ENCODE peak calls at places on chromosome 9, in ten cellular contexts. D is AG08396; R is activated CD8-positive, alpha-beta memory T cell treated with anti-CD3 and anti-CD28 coated beads, Interleukin-2, amount 50 U/mL, for 4 hours; Z is stimulated activated CD8-positive, alpha-beta memory T cell treated with anti-CD3 and anti-CD28 coated beads, Interleukin-2, amount 100 ng/mL, for 48 hours; V is NCI-H460; G is amygdala; I is stimulated activated naive CD8-positive, alpha-beta T cell treated with anti-CD3 and anti-CD28 coated beads, Interleukin-15, Interleukin-2, amounts not matched to agents 100 U/mL and 50 U/mL, for 24 hours; U is A549; L is activated naive CD8-positive, alpha-beta T cell treated with anti-CD3 and anti-CD28 coated beads for 36 hours; F is left ventricle myocardium superior. X is an unnamed sample.

GRCh38 chr9:17433526-17433925 is 145.3 kb upstream of the SH3GL2 start:
- DNase-seq in D (no peak), R (no peak), Z (no peak), V (no peak), G (no peak), I (no peak), U (no peak), L (no peak), F (no peak), X (no peak)

GRCh38 chr9:130934702-130935659 is 4.1 kb downstream of the FIBCD1 start:
- DNase-seq in D (no peak), R (no peak), Z (no peak), V (no peak), G (no peak), I (no peak), U (no peak), L (no peak), F (no peak), X (no peak)

GRCh38 chr9:15187589-15187988 is 119.4 kb downstream of the TTC39B start:
- DNase-seq in D (no peak), R (no peak), Z (no peak), V (no peak), G (no peak), I (no peak), U (no peak), L (no peak), F (no peak), X (no peak)

GRCh38 chr9:134964686-134965085 is 47.0 kb upstream of the FCN1 start:
- DNase-seq in D (no peak), R (peak; percentile 1), Z (no peak), V (no peak), G (no peak), I (no peak), U (no peak), L (no peak), F (no peak), X (no peak)

GRCh38 chr9:133494636-133495326 is 15.9 kb upstream of the SLC2A6 start:
- DNase-seq in D (no peak), R (no peak), Z (no peak), V (no peak), G (no peak), I (no peak), U (no peak), L (no peak), F (peak; percentile 43), X (no peak)

GRCh38 chr9:131738838-131739191 is 1.1 kb downstream of the RAPGEF1 start:
- DNase-seq in D (no peak), R (no peak), Z (no peak), V (no peak), G (no peak), I (no peak), U (no peak), L (no peak), F (no peak), X (no peak)

GRCh38 chr9:14865206-14865605 is 45.0 kb downstream of the FREM1 start:
- DNase-seq in D (no peak), R (no peak), Z (no peak), V (no peak), G (no peak), I (no peak), U (no peak), L (no peak), F (no peak), X (no peak)

GRCh38 chr9:134559013-134559412 is 82.6 kb upstream of the COL5A1 start:
- DNase-seq in D (no peak), R (peak; percentile 5), Z (no peak), V (no peak), G (no peak), I (no peak), U (no peak), L (no peak), F (peak; percentile 6), X (peak; percentile 35)

GRCh38 chr9:23117621-23118020 is 671.0 kb downstream of the DMRTA1 start:
- DNase-seq in D (peak; percentile 28), R (no peak), Z (no peak), V (no peak), G (no peak), I (no peak), U (no peak), L (no peak), F (no peak), X (no peak)

GRCh38 chr9:2242778-2243395 is 227.7 kb downstream of the SMARCA2 start:
- DNase-seq in D (no peak), R (no peak), Z (no peak), V (no peak), G (no peak), I (no peak), U (no peak), L (no peak), F (no peak), X (no peak)

GRCh38 chr9:76516871-76517270 is 57.9 kb downstream of the GCNT1 start:
- DNase-seq in D (no peak), R (no peak), Z (no peak), V (no peak), G (no peak), I (no peak), U (no peak), L (no peak), F (no peak), X (no peak)

GRCh38 chr9:78676009-78676408 is 379.1 kb downstream of the PSAT1 start:
- DNase-seq in D (no peak), R (no peak), Z (no peak), V (no peak), G (no peak), I (no peak), U (no peak), L (no peak), F (no peak), X (no peak)

GRCh38 chr9:84996716-84997115 is 327.2 kb downstream of the NTRK2 start:
- DNase-seq in D (no peak), R (no peak), Z (no peak), V (no peak), G (no peak), I (no peak), U (no peak), L (no peak), F (no peak), X (no peak)

GRCh38 chr9:117528225-117528624 is 113.4 kb upstream of the ASTN2 start:
- DNase-seq in D (no peak), R (no peak), Z (no peak), V (no peak), G (no peak), I (no peak), U (no peak), L (no peak), F (no peak), X (no peak)

GRCh38 chr9:133246507-133247390 is 28.3 kb downstream of the ABO start:
- DNase-seq in D (no peak), R (no peak), Z (no peak), V (no peak), G (no peak), I (no peak), U (no peak), L (no peak), F (no peak), X (no peak)